ENCODE peak calls at places on chromosomes 4 and X, in four cellular contexts. A is GM12878, D is A549, X is HepG2. W is an unnamed sample.

GRCh38 chr4:126778348-126778747 is 854.4 kb upstream of the INTU start:
- DNase-seq in A (no peak), D (no peak), X (no peak), W (peak; percentile 83)

GRCh38 chrX:123153846-123154335 is 30.2 kb upstream of the GRIA3 start:
- DNase-seq in A (no peak), D (no peak), X (no peak), W (no peak)

GRCh38 chrX:132710756-132711155 is 221.9 kb upstream of the MBNL3 start:
- DNase-seq in A (no peak), D (no peak), X (no peak), W (no peak)

GRCh38 chrX:48487362-48487785 is 11.4 kb downstream of the FTSJ1 start:
- DNase-seq in A (no peak), D (peak; percentile 65), X (peak; percentile 30), W (peak; percentile 89)

GRCh38 chr4:57131849-57132745 is 21.9 kb upstream of the IGFBP7 start:
- DNase-seq in A (no peak), D (no peak), X (peak; percentile 18), W (peak; percentile 24)

GRCh38 chr4:48944252-48944651 is 37.7 kb upstream of the OCIAD2 start:
- DNase-seq in A (no peak), D (peak; percentile 41), X (no peak), W (no peak)

GRCh38 chrX:73266766-73267165 is 52.1 kb upstream of the NAP1L2 start:
- DNase-seq in A (no peak), D (no peak), X (no peak), W (no peak)

GRCh38 chr4:145285928-145286327 is 105.5 kb upstream of the OTUD4 start:
- DNase-seq in A (no peak), D (no peak), X (no peak), W (peak; percentile 52)

GRCh38 chr4:78710536-78710935 is 65.6 kb upstream of the BMP2K start:
- DNase-seq in A (no peak), D (no peak), X (no peak), W (peak; percentile 66)

GRCh38 chr4:11529625-11530201 is 101.0 kb upstream of the HS3ST1 start:
- DNase-seq in A (no peak), D (peak; percentile 56), X (no peak), W (peak; percentile 89)

GRCh38 chr4:124686279-124686678 is 26.3 kb downstream of the ANKRD50 start:
- DNase-seq in A (no peak), D (no peak), X (no peak), W (no peak)

GRCh38 chr4:109359040-109359646 is 56.7 kb upstream of the COL25A1 start:
- DNase-seq in A (peak; percentile 19), D (no peak), X (no peak), W (no peak)
- TF ChIP-seq SMC3 in A (no peak), D (no peak), X (no peak), W (no peak)

GRCh38 chr4:138184881-138185280 is 57.3 kb downstream of the SLC7A11 start:
- DNase-seq in A (no peak), D (no peak), X (no peak), W (no peak)
- TF ChIP-seq CEBPB in A (no peak), D (no peak), X (no peak), W (no peak)

GRCh38 chr4:102345795-102346100 is 466 bp upstream of the SLC39A8 start:
- DNase-seq in A (no peak), D (no peak), X (no peak), W (no peak)

GRCh38 chr4:102344520-102344954 is 745 bp downstream of the SLC39A8 start:
- DNase-seq in A (no peak), D (peak; percentile 57), X (no peak), W (no peak)

GRCh38 chr4:102342404-102343074 is 2.7 kb downstream of the SLC39A8 start:
- DNase-seq in A (no peak), D (no peak), X (no peak), W (no peak)

GRCh38 chr4:102343964-102344519 is 1.2 kb downstream of the SLC39A8 start:
- DNase-seq in A (peak; percentile 21), D (no peak), X (no peak), W (peak; percentile 8)

GRCh38 chr4:102344955-102345794 is at the start of gene SLC39A8:
- DNase-seq in A (peak; percentile 91), D (peak; percentile 89), X (peak; percentile 41), W (peak; percentile 44)
- TF ChIP-seq SMC3 in A (peak; percentile 58), D (peak; percentile 79), X (no peak), W (peak; percentile 55)

GRCh38 chr4:125758438-125758837 is 443.7 kb downstream of the FAT4 start:
- DNase-seq in A (no peak), D (no peak), X (no peak), W (no peak)

GRCh38 chr4:125765936-125766335 is 451.2 kb downstream of the FAT4 start:
- DNase-seq in A (no peak), D (no peak), X (no peak), W (peak; percentile 61)

GRCh38 chr4:125760956-125761355 is 446.2 kb downstream of the FAT4 start:
- DNase-seq in A (no peak), D (no peak), X (no peak), W (no peak)

GRCh38 chr4:125762537-125762936 is 447.8 kb downstream of the FAT4 start:
- DNase-seq in A (no peak), D (no peak), X (no peak), W (no peak)
- TF ChIP-seq CEBPB in A (no peak), D (no peak), X (no peak), W (no peak)

GRCh38 chrX:25968920-25969319 is 169.2 kb upstream of the MAGEB18 start:
- DNase-seq in A (no peak), D (peak; percentile 10), X (peak; percentile 0), W (no peak)
- TF ChIP-seq SMC3 in A (peak; percentile 22), D (no peak), X (no peak), W (no peak)

DNA sequence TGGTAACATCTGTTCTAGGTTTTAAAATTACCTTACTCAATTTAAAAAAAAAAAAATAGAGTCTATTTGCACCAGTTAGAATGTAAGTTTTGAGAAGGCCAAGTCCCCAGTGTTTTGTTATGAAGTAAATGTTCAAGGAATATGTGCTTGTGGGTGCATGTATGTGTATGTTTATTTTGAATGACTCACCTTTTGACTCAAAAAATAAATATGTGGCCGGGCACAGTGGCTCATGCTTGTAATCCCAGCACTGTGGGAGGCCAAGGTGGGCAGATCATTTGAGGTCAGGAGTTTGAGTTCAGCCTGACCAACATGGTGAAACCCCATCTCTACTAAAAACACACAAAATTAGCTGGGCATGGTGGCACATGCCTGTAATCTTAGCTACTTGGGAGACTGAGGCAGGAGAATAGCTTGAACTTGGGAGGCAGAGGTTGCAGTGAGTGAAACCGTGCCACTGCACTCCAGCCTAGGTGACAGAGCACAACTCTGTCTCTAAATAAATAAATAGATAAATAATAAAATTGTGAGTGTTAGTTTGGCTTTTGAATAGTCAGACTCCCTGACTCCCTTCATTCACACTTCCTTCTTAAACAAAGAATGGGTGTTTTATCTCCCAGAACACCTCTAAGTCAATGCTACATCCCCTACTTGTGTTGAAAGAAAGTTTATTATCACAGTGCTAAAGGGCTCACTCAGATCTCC is 511.3 kb upstream of the PCDH7 start:
- DNase-seq in A (no peak), D (peak; percentile 46), X (no peak), W (peak; percentile 18)
- TF ChIP-seq CEBPB in A (no peak), D (no peak), X (no peak), W (no peak)

GRCh38 chr4:7830747-7831146 is 108.9 kb downstream of the AFAP1 start:
- DNase-seq in A (no peak), D (no peak), X (no peak), W (no peak)

GRCh38 chr4:7829687-7830580 is 109.7 kb downstream of the AFAP1 start:
- DNase-seq in A (no peak), D (no peak), X (no peak), W (no peak)

GRCh38 chr4:7831858-7832257 is 107.8 kb downstream of the AFAP1 start:
- DNase-seq in A (no peak), D (no peak), X (no peak), W (no peak)

GRCh38 chr4:7832331-7832730 is 107.3 kb downstream of the AFAP1 start:
- DNase-seq in A (no peak), D (no peak), X (no peak), W (no peak)

DNA sequence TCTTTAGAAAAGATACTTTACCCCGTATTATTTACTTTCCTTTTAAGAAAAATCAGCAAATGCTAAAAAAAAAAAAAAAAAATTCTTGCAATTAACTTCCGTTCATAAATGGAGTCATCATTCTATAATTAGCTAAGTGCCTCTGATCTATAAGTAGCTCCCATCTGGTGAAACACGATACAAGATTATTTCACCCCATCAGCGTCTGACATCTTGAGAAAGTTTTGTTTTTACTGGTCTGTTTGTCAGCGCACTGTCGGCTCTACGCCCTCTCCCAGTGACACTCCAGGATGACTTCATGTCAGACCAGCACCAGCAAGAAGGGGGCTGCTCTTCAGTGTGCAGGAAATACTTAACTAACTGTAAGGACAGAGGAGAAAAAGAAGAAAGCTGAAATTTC is 108.3 kb downstream of the AFAP1 start:
- DNase-seq in A (no peak), D (no peak), X (no peak), W (peak; percentile 97)
- TF ChIP-seq SMC3 in A (no peak), D (no peak), X (no peak), W (no peak)